ENCODE peak calls at places on chromosomes 6 and 20, in six cellular contexts. D is Peyer's patch; A is aorta; M is CD8-positive, alpha-beta T cell; N is GM12878; O is skeletal muscle cell. X is an unnamed sample.

GRCh38 chr6:157401734-157402338 is 20.8 kb downstream of the ZDHHC14 start:
- DNase-seq in N (no peak), O (no peak), A (no peak), D (no peak), M (no peak), X (no peak)

GRCh38 chr6:111591901-111592461 is 13.7 kb downstream of the TRAF3IP2 start:
- DNase-seq in O (no peak), A (no peak), M (no peak), N (no peak), D (no peak), X (no peak)

GRCh38 chr6:73608761-73609160 is 45.0 kb downstream of the SLC17A5 start:
- DNase-seq in N (no peak), O (no peak), A (no peak), D (no peak), M (no peak), X (no peak)

GRCh38 chr6:78300885-78301284 is 566.5 kb upstream of the IRAK1BP1 start:
- DNase-seq in A (no peak), M (no peak), D (no peak), O (peak; percentile 4), N (no peak), X (no peak)

GRCh38 chr6:167980911-167981310 is 16.6 kb upstream of the KIF25 start:
- DNase-seq in O (no peak), N (no peak), D (no peak), M (no peak), A (no peak), X (no peak)

GRCh38 chr20:13220194-13220856 is 749 bp upstream of the ISM1 start:
- DNase-seq in A (peak; percentile 82), O (no peak), D (no peak), M (no peak), N (no peak), X (no peak)

GRCh38 chr6:113539202-113539601 is 317.9 kb upstream of the MARCKS start:
- DNase-seq in M (no peak), O (no peak), D (no peak), N (no peak), A (no peak), X (no peak)

GRCh38 chr20:63959699-63960075 is 3.5 kb upstream of the UCKL1 start:
- DNase-seq in N (no peak), A (no peak), D (no peak), M (no peak), O (no peak), X (no peak)

GRCh38 chr6:32947552-32948465 is 5.1 kb downstream of the HLA-DMA start:
- DNase-seq in O (no peak), A (no peak), D (peak; percentile 88), M (no peak), N (peak; percentile 56), X (no peak)

GRCh38 chr20:61980647-61981583 is 84.8 kb downstream of the TAF4 start:
- DNase-seq in D (no peak), O (no peak), M (no peak), A (no peak), N (no peak), X (no peak)

GRCh38 chr6:149443411-149444181 is 41.2 kb downstream of the ZC3H12D start:
- DNase-seq in O (no peak), D (no peak), A (no peak), N (no peak), M (no peak), X (no peak)

GRCh38 chr6:119349041-119349340 is 570 bp downstream of the MAN1A1 start:
- DNase-seq in A (no peak), N (no peak), M (no peak), O (no peak), D (no peak), X (no peak)

GRCh38 chr6:51934098-51934497 is 153.3 kb downstream of the PKHD1 start:
- DNase-seq in M (no peak), D (no peak), A (no peak), O (no peak), N (no peak), X (no peak)

GRCh38 chr6:26284537-26285142 is 80.4 kb upstream of the BTN3A2 start:
- DNase-seq in D (peak; percentile 86), N (peak; percentile 47), O (no peak), M (peak; percentile 42), A (peak; percentile 78), X (peak; percentile 53)

GRCh38 chr20:48682529-48683385 is 145.0 kb downstream of the PREX1 start:
- DNase-seq in O (peak; percentile 89), N (no peak), M (no peak), D (peak; percentile 84), A (peak; percentile 88), X (no peak)
- H3K4me3 ChIP-seq in O (no peak overlapping the region), N (no peak overlapping the region), M (no peak overlapping the region), D (no peak overlapping the region), A (no peak overlapping the region), X (no peak overlapping the region)

GRCh38 chr6:25280617-25280990 is 1.4 kb downstream of the CARMIL1 start:
- DNase-seq in D (no peak), A (no peak), N (no peak), M (no peak), O (no peak), X (no peak)
- H3K4me3 ChIP-seq in D (peak overlapping the region; percentile 67), A (peak overlapping the region; percentile 92), N (peak overlapping the region; percentile 92), M (peak overlapping the region; percentile 73), O (no peak overlapping the region), X (no peak overlapping the region)

GRCh38 chr6:143655541-143655940 is 22.2 kb upstream of the PHACTR2 start:
- DNase-seq in N (no peak), O (no peak), D (no peak), A (no peak), M (no peak), X (no peak)

GRCh38 chr6:143652840-143653239 is 24.9 kb upstream of the PHACTR2 start:
- DNase-seq in A (no peak), M (no peak), D (peak; percentile 67), N (no peak), O (no peak), X (no peak)

GRCh38 chr6:143656026-143656425 is 21.7 kb upstream of the PHACTR2 start:
- DNase-seq in D (no peak), M (no peak), O (no peak), A (no peak), N (no peak), X (no peak)

DNA sequence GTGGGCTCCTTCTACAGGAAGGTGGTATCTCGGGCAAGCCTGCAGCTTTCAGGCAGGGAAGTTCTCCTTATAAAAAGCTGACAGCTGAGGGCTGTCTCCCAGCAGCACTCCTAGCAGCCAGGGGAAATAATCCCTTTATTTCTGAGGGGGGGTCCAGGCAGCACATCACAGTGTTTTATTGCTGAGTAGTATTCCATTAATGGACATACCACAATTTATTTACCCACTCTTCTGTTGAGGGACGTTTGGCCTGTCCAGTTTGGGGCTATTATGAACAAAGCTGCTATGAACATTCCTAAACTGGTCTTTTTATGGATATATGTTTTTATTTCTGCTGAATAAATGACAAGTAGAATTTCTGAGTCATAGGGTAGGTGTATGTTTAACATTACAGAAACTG is 20.0 kb upstream of the PHACTR2 start:
- DNase-seq in N (no peak), O (no peak), A (no peak), M (no peak), D (no peak), X (no peak)
- H3K4me3 ChIP-seq in N (no peak overlapping the region), O (no peak overlapping the region), A (no peak overlapping the region), M (no peak overlapping the region), D (no peak overlapping the region), X (no peak overlapping the region)

DNA sequence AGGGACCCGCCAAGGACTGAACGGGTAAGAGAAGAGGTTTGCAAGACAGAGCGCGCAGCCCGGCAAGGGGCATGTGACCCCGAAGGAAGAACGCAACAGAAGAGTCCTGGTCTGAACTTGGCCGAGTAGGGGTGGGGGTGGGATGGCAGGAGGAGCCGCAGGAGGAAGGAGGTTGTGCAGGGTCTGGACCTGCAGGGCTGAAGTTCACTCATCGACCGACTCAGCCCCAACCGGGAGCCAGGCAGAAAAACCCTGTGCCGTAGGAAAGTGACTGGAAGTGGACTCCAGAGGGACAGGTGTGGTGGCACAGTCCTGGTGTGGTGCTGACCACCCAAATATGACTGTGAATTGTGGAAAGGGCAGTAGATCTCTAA is 15.2 kb downstream of the ADISSP start:
- DNase-seq in O (no peak), M (no peak), N (no peak), A (no peak), D (no peak), X (no peak)
- H3K4me3 ChIP-seq in O (no peak overlapping the region), M (peak overlapping the region; percentile 28), N (no peak overlapping the region), A (no peak overlapping the region), D (peak overlapping the region; percentile 36), X (no peak overlapping the region)

GRCh38 chr6:2819115-2819514 is 22.5 kb downstream of the SERPINB1 start:
- DNase-seq in A (no peak), N (no peak), M (no peak), O (no peak), D (no peak), X (no peak)
- H3K4me3 ChIP-seq in A (no peak overlapping the region), N (no peak overlapping the region), M (no peak overlapping the region), O (no peak overlapping the region), D (no peak overlapping the region), X (no peak overlapping the region)